ENCODE peak calls at places on chromosomes 13 and 19, in four cellular contexts. O is AG08395; A is stimulated activated CD4-positive, alpha-beta T cell treated with anti-CD3 and anti-CD28 coated beads, Interleukin-12 subunit alpha, Interleukin-12 subunit beta, amount 100 ng/mL, for 24 hours; F is activated T-cell treated with anti-CD3 and anti-CD28 coated beads, Interleukin-2, amount 50 U/mL, for 72 hours. M is an unnamed sample.

GRCh38 chr19:33661336-33661735 is 39.6 kb downstream of the CHST8 start:
- DNase-seq in O (no peak), A (no peak), F (no peak), M (no peak)

GRCh38 chr13:88014527-88014926 is 343.4 kb downstream of the SLITRK5 start:
- DNase-seq in O (no peak), A (no peak), F (no peak), M (no peak)

GRCh38 chr13:114053026-114053425 is 79.2 kb upstream of the C13orf46 start:
- DNase-seq in O (no peak), A (no peak), F (no peak), M (no peak)

GRCh38 chr19:1027953-1028902 is 1.8 kb downstream of the CNN2 start:
- DNase-seq in O (peak; percentile 93), A (no peak), F (peak; percentile 62), M (no peak)

GRCh38 chr19:15015946-15016542 is 33.2 kb upstream of the CASP14 start:
- DNase-seq in O (no peak), A (no peak), F (no peak), M (no peak)

GRCh38 chr13:76016799-76017198 is 380.7 kb downstream of the LMO7 start:
- DNase-seq in O (peak; percentile 15), A (peak; percentile 4), F (peak; percentile 8), M (peak; percentile 7)

GRCh38 chr19:799076-799881 is 2.0 kb downstream of the PTBP1 start:
- DNase-seq in O (no peak), A (no peak), F (no peak), M (no peak)

GRCh38 chr13:35614666-35615065 is 138.2 kb upstream of the MAB21L1 start:
- DNase-seq in O (no peak), A (no peak), F (no peak), M (no peak)

GRCh38 chr13:42129033-42129432 is 80.6 kb downstream of the DGKH start:
- DNase-seq in O (no peak), A (no peak), F (no peak), M (no peak)

GRCh38 chr19:54561840-54562239 is 11.8 kb upstream of the LILRA2 start:
- DNase-seq in O (no peak), A (no peak), F (no peak), M (no peak)

GRCh38 chr13:39051157-39051556 is 12.9 kb downstream of the NHLRC3 start:
- DNase-seq in O (peak; percentile 35), A (no peak), F (no peak), M (no peak)

GRCh38 chr13:77386880-77387606 is 60.1 kb upstream of the MYCBP2 start:
- DNase-seq in O (peak; percentile 82), A (no peak), F (no peak), M (peak; percentile 25)

GRCh38 chr13:102901056-102901455 is 55.2 kb downstream of the ERCC5 start:
- DNase-seq in O (no peak), A (no peak), F (no peak), M (no peak)

GRCh38 chr19:33407716-33408115 is 34.2 kb downstream of the CEBPG start:
- DNase-seq in O (no peak), A (no peak), F (no peak), M (no peak)

GRCh38 chr13:77274126-77274525 is 52.8 kb downstream of the MYCBP2 start:
- DNase-seq in O (no peak), A (no peak), F (no peak), M (no peak)

GRCh38 chr19:20423381-20424207 is 142.0 kb downstream of the ZNF737 start:
- DNase-seq in O (peak; percentile 41), A (peak; percentile 20), F (peak; percentile 15), M (no peak)

GRCh38 chr19:17333611-17334413 is 843 bp downstream of the ANO8 start:
- DNase-seq in O (peak; percentile 90), A (peak; percentile 77), F (peak; percentile 86), M (no peak)

GRCh38 chr19:31992750-31993149 is 352.7 kb upstream of the ZNF507 start:
- DNase-seq in O (no peak), A (no peak), F (no peak), M (no peak)

GRCh38 chr19:887072-887471 is 5.9 kb downstream of the MED16 start:
- DNase-seq in O (peak; percentile 63), A (no peak), F (no peak), M (no peak)

GRCh38 chr19:17504456-17504855 is 7.0 kb upstream of the PGLS start:
- DNase-seq in O (no peak), A (no peak), F (no peak), M (no peak)

GRCh38 chr19:29927944-29928669 is 13.9 kb upstream of the URI1 start:
- DNase-seq in O (no peak), A (no peak), F (no peak), M (no peak)

GRCh38 chr13:84358601-84359000 is 476.3 kb upstream of the SLITRK1 start:
- DNase-seq in O (no peak), A (no peak), F (no peak), M (no peak)

GRCh38 chr19:21328402-21328801 is 808 bp downstream of the ZNF708 start:
- DNase-seq in O (no peak), A (no peak), F (no peak), M (no peak)

GRCh38 chr13:101785858-101786257 is 333.4 kb downstream of the ITGBL1 start:
- DNase-seq in O (peak; percentile 15), A (no peak), F (no peak), M (no peak)

GRCh38 chr19:13408889-13409518 is 97.3 kb downstream of the CACNA1A start:
- DNase-seq in O (no peak), A (no peak), F (no peak), M (no peak)